ENCODE peak calls at places on chromosomes 12 and 14, in six cellular contexts. T is A673, G is H9, C is endodermal cell, U is right lobe of liver, K is ovary. S is an unnamed sample. For H3K4me1 and H3K9me3, the result is how much of the 10 kb centered on the place peaks cover.

GRCh38 chr14:23171251-23171975 is 12.0 kb downstream of the SLC7A8 start:
- DNase-seq in K (no peak), U (no peak), T (no peak), C (peak), G (no peak), S (no peak)

GRCh38 chr14:83425138-83425537 is 1891.5 kb upstream of the SEL1L start:
- DNase-seq in G (no peak), C (no peak), K (no peak), U (no peak), T (no peak), S (no peak)

GRCh38 chr14:59407246-59407615 is 57.9 kb downstream of the GPR135 start:
- DNase-seq in T (no peak), K (peak), G (no peak), C (no peak), U (no peak), S (no peak)

GRCh38 chr12:108722992-108723766 is 8.1 kb downstream of the CORO1C start:
- DNase-seq in K (no peak), G (no peak), U (no peak), T (peak), C (no peak), S (no peak)

GRCh38 chr12:107450541-107450940 is 235.1 kb upstream of the PWP1 start:
- DNase-seq in G (no peak), C (no peak), U (no peak), T (no peak), K (no peak), S (no peak)

GRCh38 chr12:32223941-32224340 is 117.3 kb downstream of the BICD1 start:
- DNase-seq in G (no peak), C (no peak), U (no peak), T (no peak), K (no peak), S (no peak)

GRCh38 chr14:30227436-30227835 is 299.8 kb upstream of the PRKD1 start:
- DNase-seq in K (peak), C (no peak), G (no peak), T (no peak), U (no peak), S (no peak)

GRCh38 chr12:83015390-83016225 is 328.9 kb downstream of the TMTC2 start:
- DNase-seq in U (no peak), G (no peak), C (no peak), K (peak), T (no peak), S (no peak)

GRCh38 chr12:108299980-108300696 is 39.0 kb downstream of the CMKLR1 start:
- DNase-seq in K (no peak), T (no peak), C (no peak), U (no peak), G (no peak), S (no peak)

GRCh38 chr12:65656904-65657351 is 167.4 kb upstream of the HMGA2 start:
- DNase-seq in C (no peak), T (peak), G (no peak), U (no peak), K (no peak), S (no peak)

GRCh38 chr12:113467514-113468364 is 3.9 kb downstream of the LHX5 start:
- DNase-seq in T (no peak), G (peak), K (no peak), U (no peak), C (peak), S (no peak)

GRCh38 chr14:73244541-73244940 is 7.2 kb downstream of the PAPLN start:
- DNase-seq in U (no peak), G (no peak), T (no peak), C (no peak), K (no peak), S (no peak)

GRCh38 chr12:8081228-8081920 is 700 bp upstream of the NECAP1 start:
- DNase-seq in G (no peak), U (no peak), K (no peak), T (no peak), C (no peak), S (no peak)

GRCh38 chr14:51386983-51387730 is 147.1 kb downstream of the TMX1 start:
- DNase-seq in K (no peak), G (no peak), U (no peak), C (no peak), T (no peak), S (no peak)

GRCh38 chr12:55132816-55133215 is 6.6 kb downstream of the OR9K2 start:
- DNase-seq in U (no peak), G (no peak), K (no peak), C (no peak), T (peak), S (no peak)

GRCh38 chr14:51922624-51923023 is 62.2 kb downstream of the GNG2 start:
- DNase-seq in C (no peak), G (no peak), K (no peak), U (no peak), T (peak), S (peak)

GRCh38 chr12:101108130-101108529 is 101.9 kb downstream of the SLC5A8 start:
- DNase-seq in G (peak), U (no peak), C (peak), T (no peak), K (no peak), S (no peak)

GRCh38 chr12:71469235-71469873 is 29.8 kb downstream of the LGR5 start:
- DNase-seq in K (no peak), G (peak), U (no peak), T (peak), C (peak), S (no peak)

GRCh38 chr14:75459099-75459741 is 31.4 kb downstream of the JDP2 start:
- DNase-seq in C (peak), T (no peak), K (no peak), G (no peak), U (no peak), S (no peak)

GRCh38 chr12:43805857-43806736 is at the start of gene TWF1:
- DNase-seq in G (peak), C (peak), K (peak), U (peak), T (peak), S (peak)

GRCh38 chr12:14913381-14913781 is 25.0 kb downstream of the ERP27 start:
- DNase-seq in K (no peak), G (no peak), U (no peak), C (peak), T (no peak), S (no peak)

GRCh38 chr14:95662376-95663186 is 23.6 kb upstream of the TCL1B start:
- DNase-seq in K (no peak), C (no peak), T (no peak), G (no peak), U (no peak), S (no peak)

GRCh38 chr12:116287850-116288301 is 10.4 kb upstream of the MED13L start:
- DNase-seq in T (no peak), K (no peak), U (no peak), C (no peak), G (no peak), S (no peak)

GRCh38 chr12:38915783-38916182 is 10.4 kb upstream of the CPNE8 start:
- DNase-seq in U (no peak), K (no peak), C (no peak), G (no peak), T (no peak), S (no peak)

GRCh38 chr12:53967451-53968059 is 5.4 kb upstream of the HOXC11 start:
- DNase-seq in C (no peak), G (no peak), T (no peak), K (no peak), U (no peak), S (no peak)

GRCh38 chr12:76533331-76533730 is 26.2 kb downstream of the OSBPL8 start:
- DNase-seq in T (no peak), U (no peak), G (no peak), C (no peak), K (no peak), S (no peak)

GRCh38 chr14:100548939-100549338 is 38.3 kb downstream of the BEGAIN start:
- DNase-seq in K (no peak), C (no peak), T (no peak), G (no peak), U (no peak), S (no peak)

GRCh38 chr12:124510301-124510970 is 57.0 kb downstream of the NCOR2 start:
- DNase-seq in U (no peak), G (peak), C (peak), K (no peak), T (peak), S (no peak)

GRCh38 chr14:28298156-28298555 is 468.4 kb upstream of the FOXG1 start:
- DNase-seq in T (no peak), U (no peak), C (no peak), K (no peak), G (no peak), S (no peak)

GRCh38 chr12:113702796-113703195 is 231.1 kb upstream of the LHX5 start:
- DNase-seq in K (no peak), C (peak), T (no peak), G (no peak), U (no peak), S (no peak)

GRCh38 chr14:69038449-69039286 is 59.6 kb upstream of the ACTN1 start:
- DNase-seq in T (peak), C (peak), G (no peak), K (no peak), U (no peak), S (no peak)

GRCh38 chr14:89425931-89426330 is 8.9 kb upstream of the FOXN3 start:
- DNase-seq in G (no peak), T (no peak), U (no peak), C (no peak), K (no peak), S (no peak)

GRCh38 chr12:92096346-92097136 is 49.1 kb downstream of the BTG1 start:
- DNase-seq in K (no peak), C (no peak), G (no peak), U (no peak), T (no peak), S (no peak)

GRCh38 chr12:130715150-130715995 is 726 bp downstream of the RIMBP2 start:
- DNase-seq in K (no peak), U (no peak), T (peak), G (no peak), C (peak), S (no peak)

GRCh38 chr12:68821357-68822188 is 13.6 kb downstream of the MDM2 start:
- DNase-seq in C (no peak), G (no peak), T (no peak), K (no peak), U (no peak), S (no peak)

GRCh38 chr12:59041241-59042121 is 121.2 kb upstream of the LRIG3 start:
- DNase-seq in C (no peak), U (no peak), K (no peak), T (no peak), G (no peak), S (no peak)
- H3K4me1 ChIP-seq in C (under half), U (under half), K (under half), T (under half), G (under half), S (under half)

DNA sequence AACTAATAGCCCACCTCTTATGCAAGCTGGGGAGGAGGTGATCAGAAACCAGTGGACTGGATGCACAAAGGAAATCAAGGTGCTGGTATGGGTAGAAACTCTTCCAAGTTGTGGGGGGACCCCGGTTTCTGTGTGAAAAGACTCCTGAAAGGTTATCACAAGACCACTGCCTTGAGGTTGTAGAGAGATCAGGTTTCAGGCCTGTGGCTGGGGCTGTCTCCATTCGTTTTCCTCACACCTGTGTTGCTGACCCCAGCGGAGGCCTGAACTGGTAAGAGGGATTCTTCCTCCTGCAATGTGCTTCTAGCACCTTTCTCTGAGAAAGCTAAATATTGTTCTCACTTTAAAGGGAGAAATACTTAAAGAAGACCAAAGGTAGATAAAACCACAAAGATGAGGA is 9.3 kb upstream of the OR4K5 start:
- DNase-seq in U (no peak), G (no peak), T (no peak), K (no peak), C (no peak), S (no peak)
- H3K9me3 ChIP-seq in U (under half), G (half or more), T (under half), K (under half), C (half or more), S (under half)

GRCh38 chr12:2244013-2244861 is 191.4 kb downstream of the CACNA1C start:
- DNase-seq in C (peak), K (no peak), G (peak), T (peak), U (no peak), S (no peak)

GRCh38 chr12:2246358-2246757 is 193.6 kb downstream of the CACNA1C start:
- DNase-seq in C (no peak), U (no peak), T (no peak), G (no peak), K (no peak), S (no peak)

GRCh38 chr12:2248901-2249381 is 196.2 kb downstream of the CACNA1C start:
- DNase-seq in T (peak), U (no peak), G (no peak), C (no peak), K (no peak), S (no peak)

GRCh38 chr12:2248087-2248900 is 195.5 kb downstream of the CACNA1C start:
- DNase-seq in U (no peak), C (no peak), T (no peak), G (no peak), K (no peak), S (no peak)

DNA sequence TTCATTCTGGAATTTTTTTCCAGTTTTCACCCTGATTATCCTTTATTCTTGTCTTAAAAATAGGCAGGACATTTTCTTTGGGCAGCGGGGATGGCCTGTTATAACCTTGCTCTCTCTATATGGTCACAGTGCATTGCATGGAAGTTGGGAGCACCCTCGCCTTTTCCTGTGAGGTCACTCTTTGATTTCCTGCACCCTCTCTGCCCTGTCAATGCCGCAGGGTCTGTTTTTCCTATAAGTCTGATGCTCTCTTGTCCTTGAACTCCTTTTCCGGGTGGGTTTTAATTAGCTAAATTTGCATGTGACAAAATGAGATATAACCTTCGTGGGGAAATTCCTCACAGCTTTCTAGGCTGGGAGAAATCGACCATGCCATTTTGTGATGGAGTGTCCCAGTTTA is 194.3 kb downstream of the CACNA1C start:
- DNase-seq in T (no peak), U (no peak), K (no peak), G (no peak), C (no peak), S (no peak)
- H3K4me1 ChIP-seq in T (under half), U (under half), K (under half), G (under half), C (under half), S (under half)

GRCh38 chr12:34371050-34371449 is 348.8 kb downstream of the ALG10 start:
- DNase-seq in U (no peak), T (no peak), G (no peak), C (no peak), K (no peak), S (no peak)
- H3K9me3 ChIP-seq in U (under half), T (under half), G (half or more), C (under half), K (under half), S (under half)